ENCODE peak calls at places on chromosomes 6 and 20, in ten cellular contexts. L is AG09319; S is Calu3; G is naive thymus-derived CD8-positive, alpha-beta T cell; O is T follicular helper cell; B is activated CD8-positive, alpha-beta memory T cell treated with anti-CD3 and anti-CD28 coated beads, Interleukin-2, amount 50 U/mL, for 4 hours; E is right cardiac atrium; T is GM23248; X is activated T-cell treated with anti-CD3 and anti-CD28 coated beads for 1 hour; U is stimulated activated CD4-positive, alpha-beta T cell treated with anti-CD3 and anti-CD28 coated beads, Interleukin-1b, Interleukin-23, amount 100 ng/mL, for 1 hour. N is an unnamed sample.

GRCh38 chr6:50822078-50822476 is 3.4 kb downstream of the TFAP2B start:
- DNase-seq in L (no peak), S (no peak), G (no peak), O (no peak), B (no peak), E (no peak), T (peak), X (no peak), U (no peak), N (no peak)

GRCh38 chr6:68468244-68468884 is 166.7 kb upstream of the ADGRB3 start:
- DNase-seq in L (no peak), S (no peak), G (no peak), O (no peak), B (no peak), E (no peak), T (no peak), X (no peak), U (no peak), N (no peak)

GRCh38 chr20:57153238-57153905 is 113.1 kb downstream of the BMP7 start:
- DNase-seq in L (no peak), S (no peak), G (no peak), O (no peak), B (no peak), E (no peak), T (no peak), X (no peak), U (no peak), N (no peak)

GRCh38 chr6:111870751-111871064 is 2.5 kb downstream of the FYN start:
- DNase-seq in L (no peak), S (peak), G (no peak), O (no peak), B (no peak), E (no peak), T (peak), X (no peak), U (no peak), N (no peak)

GRCh38 chr6:167396068-167396658 is 71.3 kb downstream of the TTLL2 start:
- DNase-seq in L (no peak), S (no peak), G (no peak), O (no peak), B (no peak), E (no peak), T (no peak), X (no peak), U (no peak), N (no peak)

GRCh38 chr6:166704171-166704570 is 77.1 kb upstream of the RPS6KA2 start:
- DNase-seq in L (no peak), S (no peak), G (no peak), O (no peak), B (no peak), E (no peak), T (no peak), X (no peak), U (no peak), N (no peak)

GRCh38 chr6:123808556-123808955 is 4.9 kb downstream of the NKAIN2 start:
- DNase-seq in L (no peak), S (no peak), G (no peak), O (no peak), B (no peak), E (no peak), T (no peak), X (no peak), U (no peak), N (no peak)

GRCh38 chr6:116392158-116393032 is 21.6 kb downstream of the DSE start:
- DNase-seq in L (no peak), S (no peak), G (no peak), O (no peak), B (no peak), E (no peak), T (no peak), X (no peak), U (no peak), N (no peak)

GRCh38 chr6:34696189-34696738 is 303 bp downstream of the ILRUN start:
- DNase-seq in L (no peak), S (no peak), G (no peak), O (no peak), B (no peak), E (peak), T (peak), X (no peak), U (no peak), N (no peak)

GRCh38 chr6:26243742-26244141 is 121.3 kb upstream of the BTN3A2 start:
- DNase-seq in L (no peak), S (no peak), G (no peak), O (no peak), B (no peak), E (no peak), T (no peak), X (no peak), U (no peak), N (no peak)

GRCh38 chr6:2454180-2454579 is 208.8 kb upstream of the GMDS start:
- DNase-seq in L (peak), S (no peak), G (no peak), O (no peak), B (no peak), E (no peak), T (peak), X (no peak), U (no peak), N (no peak)

N was measured in Peyer's patch.